ENCODE peak calls at places on chromosomes 7 and 10, in five cellular contexts. G is astrocyte of the spinal cord, M is T-helper 2 cell, E is NCI-H1105, P is activated T-cell treated with anti-CD3 and anti-CD28 coated beads for 1 hour. V is an unnamed sample.

GRCh38 chr7:19112290-19113000 is 5.0 kb downstream of the TWIST1 start:
- DNase-seq in G (peak), M (no peak), E (no peak), P (no peak), V (no peak)

GRCh38 chr7:1059200-1060091 is 15.1 kb downstream of the GPR146 start:
- DNase-seq in G (peak), M (no peak), E (no peak), P (no peak), V (no peak)

GRCh38 chr7:71308105-71308504 is 176.2 kb downstream of the GALNT17 start:
- DNase-seq in G (peak), M (no peak), E (no peak), P (no peak), V (no peak)

GRCh38 chr7:159028456-159029401 is 115.9 kb downstream of the VIPR2 start:
- DNase-seq in G (no peak), M (no peak), E (no peak), P (no peak), V (no peak)

GRCh38 chr7:13240349-13240748 is 552.9 kb downstream of the ARL4A start:
- DNase-seq in G (peak), M (no peak), E (no peak), P (no peak), V (no peak)

GRCh38 chr10:16612148-16612742 is 90.6 kb upstream of the C1QL3 start:
- DNase-seq in G (peak), M (no peak), E (no peak), P (no peak), V (peak)

GRCh38 chr7:1810961-1811849 is 141.1 kb downstream of the ELFN1 start:
- DNase-seq in G (no peak), M (no peak), E (no peak), P (no peak), V (no peak)

GRCh38 chr10:6778992-6779701 is 199.1 kb upstream of the PRKCQ start:
- DNase-seq in G (peak), M (no peak), E (no peak), P (no peak), V (no peak)

GRCh38 chr7:41316410-41316809 is 386.5 kb downstream of the INHBA start:
- DNase-seq in G (no peak), M (no peak), E (no peak), P (no peak), V (no peak)

GRCh38 chr10:23106508-23106907 is 11.1 kb downstream of the MSRB2 start:
- DNase-seq in G (no peak), M (no peak), E (peak), P (no peak), V (no peak)

GRCh38 chr10:114026189-114027040 is 17.3 kb upstream of the ADRB1 start:
- DNase-seq in G (peak), M (no peak), E (no peak), P (no peak), V (no peak)

GRCh38 chr7:150412016-150412415 is 32.9 kb downstream of the ZNF775 start:
- DNase-seq in G (no peak), M (no peak), E (no peak), P (no peak), V (no peak)

GRCh38 chr10:113519616-113520015 is 33.2 kb upstream of the HABP2 start:
- DNase-seq in G (no peak), M (no peak), E (no peak), P (no peak), V (no peak)

GRCh38 chr10:73413108-73413527 is 740 bp downstream of the ANXA7 start:
- DNase-seq in G (peak), M (no peak), E (no peak), P (peak), V (no peak)

GRCh38 chr10:18043607-18044006 is 91.9 kb downstream of the SLC39A12 start:
- DNase-seq in G (no peak), M (no peak), E (no peak), P (no peak), V (no peak)

GRCh38 chr7:150321788-150322113 is 1.4 kb upstream of the LRRC61 start:
- DNase-seq in G (no peak), M (no peak), E (no peak), P (no peak), V (no peak)

GRCh38 chr7:90655566-90655965 is 59.4 kb downstream of the CDK14 start:
- DNase-seq in G (peak), M (no peak), E (no peak), P (no peak), V (no peak)

GRCh38 chr10:101001225-101002035 is 1.8 kb downstream of the LZTS2 start:
- DNase-seq in G (peak), M (no peak), E (no peak), P (no peak), V (no peak)

GRCh38 chr7:84251183-84251845 is 56.7 kb upstream of the SEMA3A start:
- DNase-seq in G (peak), M (no peak), E (no peak), P (no peak), V (no peak)

GRCh38 chr7:132049462-132050304 is 493.3 kb upstream of the PODXL start:
- DNase-seq in G (peak), M (no peak), E (no peak), P (no peak), V (peak)

GRCh38 chr7:155398944-155399343 is 59.0 kb upstream of the EN2 start:
- DNase-seq in G (no peak), M (no peak), E (no peak), P (no peak), V (peak)

GRCh38 chr10:46557319-46558140 is 1.1 kb upstream of the GPRIN2 start:
- DNase-seq in G (no peak), M (no peak), E (no peak), P (no peak), V (no peak)

GRCh38 chr7:89623018-89623672 is 531.1 kb upstream of the STEAP1 start:
- DNase-seq in G (peak), M (no peak), E (peak), P (no peak), V (peak)

GRCh38 chr10:13453896-13454295 is 74.9 kb downstream of the BEND7 start:
- DNase-seq in G (no peak), M (no peak), E (no peak), P (no peak), V (peak)

GRCh38 chr7:27661776-27662489 is 750 bp downstream of the HIBADH start:
- DNase-seq in G (peak), M (no peak), E (no peak), P (no peak), V (peak)

GRCh38 chr10:118568327-118568848 is 27.1 kb downstream of the PRLHR start:
- DNase-seq in G (peak), M (no peak), E (peak), P (peak), V (peak)

GRCh38 chr7:139118803-139119485 is 9.4 kb upstream of the ZC3HAV1 start:
- DNase-seq in G (no peak), M (no peak), E (no peak), P (no peak), V (peak)

GRCh38 chr10:24097771-24098207 is 111.1 kb upstream of the KIAA1217 start:
- DNase-seq in G (peak), M (no peak), E (no peak), P (no peak), V (no peak)

GRCh38 chr10:86301431-86301830 is 65.2 kb downstream of the GRID1 start:
- DNase-seq in G (no peak), M (no peak), E (no peak), P (no peak), V (no peak)

GRCh38 chr7:137880432-137880831 is 33.7 kb upstream of the DGKI start:
- DNase-seq in G (peak), M (no peak), E (no peak), P (no peak), V (no peak)

GRCh38 chr10:71285180-71285545 is 33.9 kb upstream of the SLC29A3 start:
- DNase-seq in G (no peak), M (no peak), E (no peak), P (peak), V (peak)

GRCh38 chr7:72539702-72540101 is 127.6 kb upstream of the CALN1 start:
- DNase-seq in G (no peak), M (no peak), E (no peak), P (no peak), V (no peak)

GRCh38 chr7:25894002-25894901 is 257.7 kb upstream of the NFE2L3 start:
- DNase-seq in G (no peak), M (no peak), E (no peak), P (peak), V (no peak)

GRCh38 chr10:119535310-119535709 is 7.2 kb downstream of the RGS10 start:
- DNase-seq in G (no peak), M (no peak), E (no peak), P (no peak), V (no peak)

GRCh38 chr7:22417841-22418240 is 60.9 kb upstream of the RAPGEF5 start:
- DNase-seq in G (no peak), M (no peak), E (no peak), P (no peak), V (no peak)